ENCODE peak calls at places on chromosomes 11 and 22, in ten cellular contexts. O is GM23338; W is choroid plexus epithelial cell; M is prostate gland; Q is kidney; T is AG10803; Z is CD8-positive, alpha-beta T cell; A is kidney epithelial cell; L is thoracic aorta; F is fibroblast of the aortic adventitia. N is an unnamed sample.

GRCh38 chr11:134418119-134418840 is 6.2 kb upstream of the B3GAT1 start:
- DNase-seq in O (peak), W (peak), M (no peak), Q (no peak), T (no peak), Z (no peak), A (no peak), L (no peak), F (peak), N (peak)

GRCh38 chr11:66313321-66314185 is 3.3 kb downstream of the CD248 start:
- DNase-seq in O (peak), W (peak), M (no peak), Q (peak), T (peak), Z (no peak), A (no peak), L (no peak), F (peak), N (peak)

GRCh38 chr11:76371170-76371569 is 9.8 kb downstream of the THAP12 start:
- DNase-seq in O (no peak), W (peak), M (no peak), Q (no peak), T (peak), Z (no peak), A (no peak), L (no peak), F (peak), N (peak)

GRCh38 chr22:19576460-19577421 is 52.5 kb upstream of the CLDN5 start:
- DNase-seq in O (peak), W (peak), M (no peak), Q (no peak), T (peak), Z (no peak), A (no peak), L (no peak), F (peak), N (peak)

GRCh38 chr11:85848556-85848955 is 6.6 kb upstream of the CCDC83 start:
- DNase-seq in O (no peak), W (no peak), M (no peak), Q (no peak), T (no peak), Z (no peak), A (no peak), L (no peak), F (no peak), N (no peak)

GRCh38 chr11:94304559-94304958 is at the start of gene IZUMO1R:
- DNase-seq in O (no peak), W (no peak), M (no peak), Q (no peak), T (no peak), Z (no peak), A (no peak), L (no peak), F (no peak), N (no peak)

GRCh38 chr11:83573097-83573496 is 286.9 kb upstream of the CCDC90B start:
- DNase-seq in O (no peak), W (peak), M (no peak), Q (no peak), T (peak), Z (no peak), A (no peak), L (no peak), F (peak), N (peak)

GRCh38 chr11:72720806-72721205 is 31.4 kb downstream of the ARAP1 start:
- DNase-seq in O (no peak), W (no peak), M (no peak), Q (peak), T (no peak), Z (no peak), A (no peak), L (no peak), F (no peak), N (no peak)

GRCh38 chr11:2797181-2797711 is 88.3 kb downstream of the CDKN1C start:
- DNase-seq in O (no peak), W (no peak), M (peak), Q (peak), T (no peak), Z (no peak), A (no peak), L (no peak), F (no peak), N (no peak)

GRCh38 chr22:49724893-49725489 is 102.7 kb downstream of the BRD1 start:
- DNase-seq in O (no peak), W (peak), M (peak), Q (peak), T (peak), Z (peak), A (no peak), L (no peak), F (no peak), N (peak)

GRCh38 chr22:49090061-49090852 is 737.4 kb downstream of the BRD1 start:
- DNase-seq in O (no peak), W (no peak), M (no peak), Q (peak), T (no peak), Z (no peak), A (no peak), L (no peak), F (no peak), N (no peak)

GRCh38 chr22:21045585-21046294 is at the start of gene LRRC74B:
- DNase-seq in O (peak), W (peak), M (peak), Q (peak), T (peak), Z (peak), A (peak), L (peak), F (peak), N (peak)

GRCh38 chr11:6817668-6818067 is 18.2 kb upstream of the OR6A2 start:
- DNase-seq in O (peak), W (peak), M (no peak), Q (no peak), T (no peak), Z (no peak), A (no peak), L (no peak), F (peak), N (no peak)

GRCh38 chr11:88103337-88104206 is 71.7 kb downstream of the RAB38 start:
- DNase-seq in O (peak), W (peak), M (no peak), Q (no peak), T (peak), Z (peak), A (no peak), L (no peak), F (peak), N (peak)

GRCh38 chr11:128465946-128466688 is 121.2 kb downstream of the ETS1 start:
- DNase-seq in O (no peak), W (no peak), M (no peak), Q (no peak), T (no peak), Z (peak), A (no peak), L (no peak), F (no peak), N (no peak)

GRCh38 chr11:79466411-79466810 is 25.6 kb upstream of the TENM4 start:
- DNase-seq in O (no peak), W (peak), M (no peak), Q (no peak), T (peak), Z (no peak), A (peak), L (no peak), F (peak), N (peak)

GRCh38 chr11:88431675-88432341 is 94.3 kb upstream of the CTSC start:
- DNase-seq in O (no peak), W (no peak), M (no peak), Q (no peak), T (no peak), Z (no peak), A (no peak), L (no peak), F (no peak), N (no peak)

GRCh38 chr11:20137637-20138036 is 22.6 kb downstream of the DBX1 start:
- DNase-seq in O (no peak), W (no peak), M (no peak), Q (no peak), T (no peak), Z (no peak), A (no peak), L (no peak), F (no peak), N (no peak)

GRCh38 chr22:35728639-35729308 is 11.1 kb downstream of the APOL5 start:
- DNase-seq in O (no peak), W (no peak), M (no peak), Q (peak), T (no peak), Z (no peak), A (peak), L (no peak), F (no peak), N (no peak)

GRCh38 chr11:67240575-67241389 is 25.5 kb upstream of the GRK2 start:
- DNase-seq in O (peak), W (peak), M (peak), Q (peak), T (peak), Z (peak), A (peak), L (peak), F (peak), N (peak)

GRCh38 chr11:16883179-16883578 is 131.0 kb downstream of the PLEKHA7 start:
- DNase-seq in O (peak), W (no peak), M (peak), Q (no peak), T (no peak), Z (no peak), A (no peak), L (no peak), F (no peak), N (no peak)

GRCh38 chr11:116387623-116388022 is 385.2 kb downstream of the BUD13 start:
- DNase-seq in O (no peak), W (no peak), M (no peak), Q (no peak), T (no peak), Z (no peak), A (no peak), L (no peak), F (no peak), N (no peak)

GRCh38 chr11:83706581-83706980 is 420.4 kb upstream of the CCDC90B start:
- DNase-seq in O (no peak), W (no peak), M (no peak), Q (no peak), T (no peak), Z (no peak), A (no peak), L (no peak), F (no peak), N (no peak)

GRCh38 chr22:19890502-19891349 is 36.1 kb upstream of the GNB1L start:
- DNase-seq in O (no peak), W (no peak), M (no peak), Q (peak), T (no peak), Z (no peak), A (no peak), L (no peak), F (no peak), N (no peak)

GRCh38 chr11:93236741-93237675 is 39.2 kb upstream of the SLC36A4 start:
- DNase-seq in O (peak), W (peak), M (peak), Q (no peak), T (peak), Z (no peak), A (no peak), L (no peak), F (peak), N (peak)

GRCh38 chr22:29309332-29310064 is 3.0 kb downstream of the GAS2L1 start:
- DNase-seq in O (no peak), W (no peak), M (no peak), Q (peak), T (no peak), Z (no peak), A (no peak), L (no peak), F (no peak), N (no peak)

GRCh38 chr11:48165426-48165825 is 51.2 kb upstream of the OR4B1 start:
- DNase-seq in O (no peak), W (peak), M (no peak), Q (no peak), T (no peak), Z (no peak), A (no peak), L (no peak), F (no peak), N (no peak)

GRCh38 chr11:35639591-35640179 is 21.4 kb downstream of the FJX1 start:
- DNase-seq in O (peak), W (no peak), M (no peak), Q (no peak), T (no peak), Z (no peak), A (no peak), L (no peak), F (no peak), N (no peak)

GRCh38 chr11:96303067-96303466 is 39.9 kb downstream of the MAML2 start:
- DNase-seq in O (no peak), W (peak), M (no peak), Q (no peak), T (peak), Z (no peak), A (no peak), L (no peak), F (peak), N (peak)

GRCh38 chr22:42799462-42800405 is 57.3 kb downstream of the ARFGAP3 start:
- DNase-seq in O (peak), W (no peak), M (no peak), Q (no peak), T (no peak), Z (no peak), A (no peak), L (no peak), F (no peak), N (peak)

GRCh38 chr11:22774716-22775115 is 54.9 kb downstream of the SVIP start:
- DNase-seq in O (no peak), W (no peak), M (no peak), Q (no peak), T (no peak), Z (no peak), A (no peak), L (no peak), F (no peak), N (no peak)

GRCh38 chr22:37205046-37205445 is 7.2 kb downstream of the SSTR3 start:
- DNase-seq in O (no peak), W (no peak), M (no peak), Q (peak), T (no peak), Z (no peak), A (no peak), L (no peak), F (no peak), N (no peak)

GRCh38 chr11:16182553-16182952 is 173.8 kb downstream of the SOX6 start:
- DNase-seq in O (no peak), W (no peak), M (no peak), Q (no peak), T (no peak), Z (no peak), A (no peak), L (no peak), F (no peak), N (no peak)

GRCh38 chr11:16337421-16338213 is 18.7 kb downstream of the SOX6 start:
- DNase-seq in O (no peak), W (no peak), M (no peak), Q (no peak), T (no peak), Z (no peak), A (no peak), L (no peak), F (no peak), N (no peak)

DNA sequence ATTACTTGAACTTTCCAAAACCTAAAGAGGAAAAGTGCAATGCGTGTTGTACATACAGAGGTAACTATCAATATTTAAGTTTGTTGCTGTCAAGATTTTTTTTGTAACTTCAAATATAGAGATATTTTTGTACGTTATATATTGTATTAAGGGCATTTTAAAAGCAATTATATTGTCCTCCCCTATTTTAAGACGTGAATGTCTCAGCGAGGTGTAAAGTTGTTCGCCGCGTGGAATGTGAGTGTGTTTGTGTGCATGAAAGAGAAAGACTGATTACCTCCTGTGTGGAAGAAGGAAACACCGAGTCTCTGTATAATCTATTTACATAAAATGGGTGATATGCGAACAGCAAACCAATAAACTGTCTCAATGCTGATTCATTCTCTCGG is 2.1 kb downstream of the ADM start:
- DNase-seq in O (no peak), W (no peak), M (peak), Q (no peak), T (no peak), Z (no peak), A (no peak), L (no peak), F (peak), N (no peak)
- H3K4me3 ChIP-seq in O (peak), W (peak), M (peak), Q (peak), T (peak), Z (peak), A (peak), L (peak), F (peak), N (peak)

DNA sequence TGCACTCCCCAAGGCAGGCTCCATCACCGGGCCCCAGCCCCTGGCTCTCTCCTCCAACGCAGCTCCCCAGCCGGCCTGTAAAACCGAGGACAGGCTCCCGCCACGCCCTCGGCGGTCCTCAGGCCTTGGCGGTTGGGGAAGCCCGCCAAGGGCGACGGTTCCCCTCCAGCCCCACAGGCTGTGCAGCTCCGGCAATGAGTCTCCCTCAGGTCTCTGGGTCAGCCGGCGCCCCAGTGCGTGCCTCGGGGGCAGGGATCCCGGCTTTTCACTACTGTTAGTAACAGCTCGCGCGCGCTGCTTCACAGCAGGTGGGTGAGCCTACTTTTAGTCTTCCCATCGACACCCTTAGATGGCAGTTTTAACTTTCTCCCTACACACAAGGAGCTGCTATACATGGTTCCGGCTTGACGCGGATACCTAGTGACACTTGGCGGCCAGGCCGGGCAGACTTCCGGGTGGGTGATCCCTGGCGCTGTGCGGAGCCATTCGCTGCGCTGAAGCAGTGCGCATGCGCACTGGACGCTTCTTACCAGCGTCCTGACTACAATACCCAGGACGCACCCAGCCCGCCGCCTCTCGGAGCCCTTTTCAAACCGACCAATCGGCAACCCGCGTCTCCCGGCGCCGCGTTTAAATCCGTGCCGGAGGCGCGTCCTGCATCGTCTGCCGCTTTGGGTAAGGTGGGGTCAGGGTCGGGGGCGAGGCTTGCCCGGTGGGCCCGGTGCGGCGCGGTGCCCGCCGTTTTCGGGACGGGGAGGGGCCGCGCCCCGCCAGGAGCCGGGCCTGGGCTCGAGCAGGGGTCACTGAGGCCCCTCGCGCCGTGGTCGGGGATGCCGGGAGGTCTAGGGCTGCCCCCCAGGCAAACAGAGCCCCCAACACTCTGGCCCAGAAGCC is at the start of gene GTSE1:
- DNase-seq in O (peak), W (peak), M (peak), Q (peak), T (peak), Z (peak), A (peak), L (peak), F (peak), N (peak)
- TF ChIP-seq CTCF in O (peak), W (peak), M (peak), Q (peak), T (no peak), Z (peak), A (no peak), L (no peak), F (no peak), N (no peak)

GRCh38 chr11:118148240-118148639 is 4.4 kb downstream of the SCN4B start:
- DNase-seq in O (no peak), W (no peak), M (no peak), Q (no peak), T (no peak), Z (no peak), A (no peak), L (no peak), F (no peak), N (no peak)
- H3K4me3 ChIP-seq in O (no peak), W (no peak), M (no peak), Q (no peak), T (no peak), Z (no peak), A (no peak), L (no peak), F (no peak), N (no peak)

GRCh38 chr11:43518407-43519165 is 159.9 kb downstream of the TTC17 start:
- DNase-seq in O (no peak), W (peak), M (no peak), Q (no peak), T (peak), Z (no peak), A (no peak), L (no peak), F (peak), N (no peak)

GRCh38 chr11:43511959-43512358 is 153.2 kb downstream of the TTC17 start:
- DNase-seq in O (no peak), W (no peak), M (no peak), Q (no peak), T (no peak), Z (no peak), A (no peak), L (no peak), F (no peak), N (no peak)

GRCh38 chr11:43516316-43516820 is 157.6 kb downstream of the TTC17 start:
- DNase-seq in O (peak), W (no peak), M (no peak), Q (peak), T (no peak), Z (no peak), A (no peak), L (no peak), F (no peak), N (no peak)

GRCh38 chr11:43517518-43517917 is 158.8 kb downstream of the TTC17 start:
- DNase-seq in O (no peak), W (peak), M (no peak), Q (no peak), T (peak), Z (no peak), A (peak), L (no peak), F (no peak), N (peak)

DNA sequence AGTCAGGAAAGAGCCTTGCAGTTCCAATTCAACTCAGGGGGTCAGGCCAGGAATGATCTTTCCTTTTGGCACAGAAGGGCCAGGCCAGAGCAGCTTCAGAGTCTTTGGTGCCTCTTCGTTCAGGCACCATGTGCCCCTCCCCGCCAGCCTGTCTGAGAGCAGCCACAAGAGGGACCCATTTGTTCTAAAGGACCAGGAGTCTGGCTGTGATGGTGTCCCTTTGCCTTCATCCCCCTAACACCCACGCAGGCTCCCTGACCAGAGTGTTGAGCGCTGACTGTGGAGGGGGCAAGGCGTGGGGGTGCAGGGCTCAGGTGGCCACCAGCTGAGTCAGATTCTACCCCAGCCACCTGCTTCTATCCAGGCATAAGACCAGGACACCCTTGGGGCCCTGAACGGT is 156.4 kb downstream of the TTC17 start:
- DNase-seq in O (peak), W (no peak), M (no peak), Q (no peak), T (no peak), Z (no peak), A (no peak), L (no peak), F (no peak), N (no peak)
- TF ChIP-seq CTCF in O (peak), W (peak), M (no peak), Q (no peak), T (no peak), Z (no peak), A (no peak), L (no peak), F (no peak), N (peak)

N was measured in cardiac fibroblast.